ENCODE peak calls at places on chromosomes 3 and 15, in seven cellular contexts. L is hepatocyte, Q is HCT116, X is neural progenitor cell, H is GM23338, O is MM.1S, M is GM23248. C is an unnamed sample.

GRCh38 chr15:55740981-55741591 is 1.9 kb downstream of the PRTG start:
- DNase-seq in X (peak), H (no peak), Q (no peak), O (no peak), L (no peak), M (no peak), C (no peak)

GRCh38 chr15:65824941-65825544 is 33.0 kb upstream of the DENND4A start:
- DNase-seq in L (no peak), M (peak), O (no peak), Q (no peak), H (no peak), X (no peak), C (peak)

GRCh38 chr15:41013698-41014414 is 60.6 kb downstream of the CHAC1 start:
- DNase-seq in H (no peak), M (peak), L (no peak), O (peak), X (no peak), Q (no peak), C (no peak)

GRCh38 chr15:58994906-58995453 is 7.5 kb downstream of the RNF111 start:
- DNase-seq in X (no peak), L (no peak), M (no peak), O (no peak), H (no peak), Q (no peak), C (no peak)

GRCh38 chr3:167032267-167032876 is 347.7 kb downstream of the ZBBX start:
- DNase-seq in H (peak), X (peak), M (peak), O (peak), L (peak), Q (peak), C (peak)

GRCh38 chr15:38048001-38048455 is 113.6 kb downstream of the TMCO5A start:
- DNase-seq in O (no peak), M (no peak), Q (no peak), X (no peak), H (no peak), L (no peak), C (no peak)

GRCh38 chr15:82536409-82537350 is 3.6 kb downstream of the RPS17 start:
- DNase-seq in X (no peak), O (no peak), M (peak), H (no peak), Q (no peak), L (no peak), C (no peak)

GRCh38 chr15:89998141-89998661 is 2.9 kb upstream of the ZNF710 start:
- DNase-seq in X (no peak), Q (peak), L (peak), O (no peak), M (peak), H (no peak), C (peak)

GRCh38 chr3:105608623-105609022 is 241.9 kb downstream of the ALCAM start:
- DNase-seq in O (no peak), H (peak), X (peak), L (peak), Q (no peak), M (peak), C (no peak)

GRCh38 chr3:38130219-38130618 is 6.7 kb downstream of the ACAA1 start:
- DNase-seq in X (no peak), Q (no peak), O (no peak), L (no peak), H (no peak), M (no peak), C (no peak)

GRCh38 chr3:38133557-38134405 is 3.1 kb downstream of the ACAA1 start:
- DNase-seq in H (no peak), O (no peak), X (no peak), M (no peak), Q (no peak), L (peak), C (peak)

GRCh38 chr3:38131621-38132369 is 5.1 kb downstream of the ACAA1 start:
- DNase-seq in X (peak), O (peak), H (peak), M (peak), L (peak), Q (no peak), C (no peak)

GRCh38 chr3:38130631-38131065 is 6.3 kb downstream of the ACAA1 start:
- DNase-seq in O (no peak), M (no peak), X (no peak), L (peak), Q (no peak), H (no peak), C (no peak)

GRCh38 chr3:38133209-38133556 is 3.7 kb downstream of the ACAA1 start:
- DNase-seq in M (no peak), Q (no peak), X (no peak), O (no peak), H (no peak), L (peak), C (no peak)
- H3K27ac ChIP-seq in M (no peak), Q (peak), X (no peak), O (no peak), H (no peak), L (peak), C (peak)

DNA sequence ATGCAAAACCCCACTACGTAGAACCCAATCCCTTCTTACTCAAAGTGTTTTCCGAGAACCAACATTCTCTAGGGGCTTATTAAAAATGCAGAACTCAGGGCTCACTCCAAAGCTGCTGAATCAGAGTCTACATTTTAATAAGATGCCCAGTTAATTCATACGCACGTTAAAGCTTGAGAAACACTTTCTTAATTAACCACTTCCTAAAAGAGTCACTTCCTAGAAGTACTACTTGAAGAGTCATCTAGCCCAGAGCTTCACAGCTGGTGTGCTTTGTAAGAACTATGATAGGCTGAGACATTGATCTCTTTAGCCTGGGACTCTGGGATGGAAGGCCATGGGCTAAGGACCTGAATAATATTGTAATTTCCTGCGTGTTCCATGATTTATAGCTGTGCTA is 9.0 kb downstream of the COL6A5 start:
- DNase-seq in L (no peak), X (no peak), H (peak), O (no peak), Q (no peak), M (peak), C (no peak)
- TF ChIP-seq EZH2phosphoT487 in L (no peak), X (no peak), H (no peak), O (no peak), Q (no peak), M (no peak), C (no peak)

GRCh38 chr3:146544013-146544928 is at the start of gene PLSCR1:
- DNase-seq in L (peak), Q (peak), H (peak), X (peak), O (peak), M (peak), C (peak)

GRCh38 chr3:146543461-146544012 is 870 bp downstream of the PLSCR1 start:
- DNase-seq in M (peak), Q (no peak), H (no peak), X (no peak), O (no peak), L (peak), C (no peak)

GRCh38 chr3:146544929-146545528 is 622 bp upstream of the PLSCR1 start:
- DNase-seq in O (no peak), X (no peak), M (no peak), Q (no peak), H (no peak), L (no peak), C (no peak)

GRCh38 chr3:146547235-146547835 is 2.9 kb upstream of the PLSCR1 start:
- DNase-seq in L (no peak), X (no peak), O (peak), M (no peak), H (no peak), Q (no peak), C (no peak)

DNA sequence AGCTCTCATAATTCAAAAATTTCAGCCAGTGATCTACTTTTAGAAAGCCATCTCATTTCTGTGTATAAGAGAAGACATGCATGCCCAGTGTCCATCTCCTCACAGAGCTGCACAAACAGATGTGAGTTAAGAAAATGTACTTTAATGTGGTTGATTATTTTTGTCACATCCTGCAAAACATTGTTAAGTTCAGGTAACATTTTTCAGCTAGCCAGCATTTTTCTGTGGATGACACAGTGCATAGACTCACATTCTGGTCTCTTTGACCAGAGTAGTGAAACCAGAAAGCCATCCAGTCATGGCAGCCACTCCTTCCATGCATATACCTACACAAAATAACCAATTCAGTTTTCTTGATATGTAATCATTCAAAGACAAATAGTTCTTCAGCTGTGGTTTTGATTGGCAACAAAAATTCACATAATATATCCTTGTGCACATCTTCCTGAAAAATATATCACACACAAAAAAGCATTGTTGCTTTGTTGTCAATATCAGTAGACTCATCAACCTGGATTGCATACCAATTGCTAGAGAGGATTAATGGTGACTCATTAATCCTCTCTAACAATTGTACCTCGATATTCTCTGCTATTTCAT is 2.1 kb upstream of the PLSCR1 start:
- DNase-seq in M (no peak), H (no peak), O (peak), L (no peak), Q (no peak), X (no peak), C (peak)
- TF ChIP-seq EZH2 in M (no peak), H (no peak), O (no peak), L (no peak), Q (no peak), X (no peak), C (no peak)

GRCh38 chr3:43016513-43016865 is 37.4 kb downstream of the GASK1A start:
- DNase-seq in M (no peak), H (no peak), X (no peak), O (no peak), L (no peak), Q (no peak), C (no peak)

GRCh38 chr3:43015572-43016512 is 36.7 kb downstream of the GASK1A start:
- DNase-seq in L (no peak), O (no peak), Q (no peak), H (no peak), X (no peak), M (no peak), C (no peak)

GRCh38 chr3:43017038-43017437 is 37.9 kb downstream of the GASK1A start:
- DNase-seq in L (no peak), H (no peak), X (no peak), M (no peak), O (no peak), Q (no peak), C (no peak)

GRCh38 chr3:43019168-43019765 is 40.2 kb downstream of the GASK1A start:
- DNase-seq in X (no peak), Q (no peak), M (peak), L (peak), H (no peak), O (no peak), C (no peak)

DNA sequence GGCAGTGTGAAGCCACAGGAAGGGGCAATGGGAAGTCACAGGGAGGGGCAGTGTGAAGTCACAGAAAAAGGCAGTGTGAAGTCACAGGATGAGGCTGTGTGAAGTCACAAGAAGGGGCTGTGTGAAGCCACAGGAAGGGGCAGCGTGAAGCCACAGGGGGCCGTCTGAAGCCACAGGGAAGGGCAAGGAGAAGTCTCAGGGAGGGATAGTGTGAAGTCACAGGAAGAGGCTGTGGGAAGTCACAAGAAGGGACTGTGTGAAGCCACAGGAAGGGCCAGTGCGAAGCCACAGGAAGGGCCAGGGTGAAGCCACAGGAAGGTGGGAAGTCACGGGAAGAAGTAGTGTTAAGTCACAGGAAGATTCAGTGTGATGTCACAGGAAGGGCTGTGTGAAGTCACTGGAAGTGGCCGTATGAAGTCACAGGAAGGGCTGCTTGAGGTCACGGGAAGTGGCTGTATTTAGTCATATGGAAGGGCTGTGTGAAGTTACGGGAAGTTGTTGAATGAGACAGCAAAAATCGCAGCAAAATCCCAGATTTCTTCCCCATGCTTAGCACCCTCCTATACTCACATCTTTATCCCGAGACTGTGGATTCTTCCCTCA is 38.6 kb downstream of the GASK1A start:
- DNase-seq in X (no peak), H (no peak), L (no peak), Q (no peak), O (no peak), M (no peak), C (no peak)
- H3K27ac ChIP-seq in X (no peak), H (no peak), L (no peak), Q (no peak), O (no peak), M (no peak), C (no peak)

DNA sequence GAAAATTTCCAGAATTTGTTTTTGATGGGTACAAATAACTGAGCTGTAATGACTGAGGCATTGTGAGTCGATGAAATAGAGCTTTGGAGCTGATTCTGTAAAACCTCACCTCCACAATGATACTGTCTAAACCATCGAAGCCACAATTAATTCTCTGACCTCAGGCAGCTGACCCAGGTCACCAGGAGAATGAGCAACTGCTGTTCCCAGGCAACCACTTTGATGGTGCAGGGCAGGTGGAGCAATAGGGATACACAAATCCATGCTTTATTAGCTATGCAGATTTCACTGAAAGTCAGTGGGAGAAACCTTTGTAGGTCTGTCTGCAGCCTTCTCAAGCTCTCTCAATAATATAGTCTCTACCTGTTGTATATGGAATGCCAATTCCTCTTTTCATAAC is 204.4 kb downstream of the RYR3 start:
- DNase-seq in Q (no peak), L (no peak), O (no peak), M (no peak), H (no peak), X (no peak), C (no peak)
- TF ChIP-seq EZH2phosphoT487 in Q (no peak), L (no peak), O (no peak), M (no peak), H (no peak), X (no peak), C (no peak)